ENCODE peak calls at places on chromosomes 16 and 17, in four cellular contexts. B is NCI-H1436, Q is ACHN, F is upper lobe of left lung. V is an unnamed sample.

GRCh38 chr16:84599528-84600202 is 18.2 kb downstream of the COTL1 start:
- DNase-seq in B (no peak), Q (no peak), F (no peak), V (peak)

GRCh38 chr16:89973654-89974335 is 25.2 kb downstream of the DEF8 start:
- DNase-seq in B (no peak), Q (no peak), F (no peak), V (no peak)

GRCh38 chr17:29581583-29582253 is 7.7 kb downstream of the GIT1 start:
- DNase-seq in B (peak), Q (no peak), F (no peak), V (no peak)

GRCh38 chr16:46638947-46639925 is 18.1 kb upstream of the SHCBP1 start:
- DNase-seq in B (no peak), Q (no peak), F (no peak), V (no peak)

GRCh38 chr16:30761427-30761927 is 385 bp downstream of the CFAP119 start:
- DNase-seq in B (no peak), Q (peak), F (peak), V (peak)

GRCh38 chr17:30363715-30364202 is 15.0 kb upstream of the CPD start:
- DNase-seq in B (no peak), Q (peak), F (no peak), V (peak)

GRCh38 chr16:31385680-31386079 is 7.5 kb upstream of the ITGAD start:
- DNase-seq in B (no peak), Q (no peak), F (no peak), V (no peak)

GRCh38 chr16:709651-710499 is 4.3 kb upstream of the FBXL16 start:
- DNase-seq in B (peak), Q (peak), F (peak), V (peak)

GRCh38 chr17:73323622-73324455 is 12.0 kb upstream of the CDC42EP4 start:
- DNase-seq in B (no peak), Q (no peak), F (no peak), V (no peak)

GRCh38 chr17:39687546-39688474 is at the start of gene PGAP3:
- DNase-seq in B (peak), Q (peak), F (peak), V (peak)

GRCh38 chr17:48429156-48429555 is 858 bp downstream of the SKAP1 start:
- DNase-seq in B (no peak), Q (no peak), F (no peak), V (no peak)

GRCh38 chr17:38735161-38735997 is 5.2 kb downstream of the CISD3 start:
- DNase-seq in B (peak), Q (peak), F (no peak), V (peak)

GRCh38 chr16:563072-563644 is 3.0 kb downstream of the PRR35 start:
- DNase-seq in B (no peak), Q (no peak), F (no peak), V (no peak)

GRCh38 chr16:84419730-84420129 is 51.4 kb downstream of the ATP2C2 start:
- DNase-seq in B (no peak), Q (no peak), F (no peak), V (no peak)

GRCh38 chr17:44924107-44924544 is 8.8 kb upstream of the GFAP start:
- DNase-seq in B (no peak), Q (no peak), F (no peak), V (no peak)

GRCh38 chr16:19375561-19376158 is 42.0 kb upstream of the TMC5 start:
- DNase-seq in B (peak), Q (peak), F (no peak), V (peak)

GRCh38 chr16:51556694-51557327 is 405.7 kb upstream of the SALL1 start:
- DNase-seq in B (no peak), Q (peak), F (no peak), V (no peak)

GRCh38 chr16:4936991-4937781 is at the start of gene PPL:
- DNase-seq in B (peak), Q (peak), F (peak), V (no peak)

GRCh38 chr17:54007855-54008254 is 185.1 kb downstream of the KIF2B start:
- DNase-seq in B (no peak), Q (no peak), F (no peak), V (no peak)

GRCh38 chr17:50426814-50427787 is 1.1 kb downstream of the ACSF2 start:
- DNase-seq in B (no peak), Q (peak), F (no peak), V (peak)

GRCh38 chr17:59848385-59848668 is 44.4 kb downstream of the TUBD1 start:
- DNase-seq in B (no peak), Q (no peak), F (no peak), V (no peak)

GRCh38 chr17:81898029-81898866 is 3.8 kb upstream of the NPB start:
- DNase-seq in B (no peak), Q (peak), F (peak), V (no peak)

GRCh38 chr16:87582221-87582965 is 19.9 kb upstream of the JPH3 start:
- DNase-seq in B (no peak), Q (peak), F (peak), V (no peak)

GRCh38 chr17:4161179-4161559 is 18.2 kb downstream of the CYB5D2 start:
- DNase-seq in B (no peak), Q (peak), F (no peak), V (no peak)

GRCh38 chr17:8060274-8060673 is 21.4 kb downstream of the ALOX15B start:
- DNase-seq in B (peak), Q (peak), F (no peak), V (peak)

GRCh38 chr16:69890114-69890890 is 60.8 kb upstream of the CLEC18A start:
- DNase-seq in B (peak), Q (no peak), F (no peak), V (no peak)

GRCh38 chr17:75872434-75873351 is 5.7 kb downstream of the TRIM47 start:
- DNase-seq in B (no peak), Q (no peak), F (no peak), V (no peak)

GRCh38 chr16:31202402-31203385 is at the start of gene PYCARD:
- DNase-seq in B (no peak), Q (peak), F (peak), V (peak)

GRCh38 chr17:52170963-52171572 is 12.6 kb upstream of the CA10 start:
- DNase-seq in B (peak), Q (peak), F (no peak), V (peak)

V was measured in KBM-7.